ENCODE peak calls at places on chromosomes 12 and 14, in nine cellular contexts. B is stimulated activated naive CD8-positive, alpha-beta T cell treated with anti-CD3 and anti-CD28 coated beads, Interleukin-15, Interleukin-2, amounts not matched to agents 100 U/mL and 50 U/mL, for 24 hours; V is NB4; I is left cardiac atrium; U is effector CD4-positive, alpha-beta T cell; Z is stimulated activated effector memory CD8-positive, alpha-beta T cell treated with anti-CD3 and anti-CD28 coated beads, Interleukin-12 subunit alpha, Interleukin-12 subunit beta, amount 100 ng/mL, for 72 hours; O is SW 1271; A is iris pigment epithelial cell; D is NCI-H1105 treated with DMSO at 0.1 percent for 48 hours. P is an unnamed sample.

GRCh38 chr14:101926085-101926484 is 38.3 kb upstream of the DYNC1H1 start:
- DNase-seq in B (no peak), Z (no peak), V (no peak), U (no peak), A (no peak), I (no peak), O (no peak), D (no peak), P (no peak)

GRCh38 chr14:105340821-105341408 is 26.4 kb downstream of the PACS2 start:
- DNase-seq in Z (no peak), I (no peak), A (no peak), D (no peak), O (no peak), B (no peak), U (no peak), V (no peak), P (no peak)

GRCh38 chr14:35384386-35385041 is 20.0 kb downstream of the NFKBIA start:
- DNase-seq in U (no peak), A (peak; percentile 96), O (no peak), Z (no peak), I (peak; percentile 68), D (no peak), V (no peak), B (no peak), P (peak; percentile 66)

GRCh38 chr12:91988076-91988475 is 157.6 kb downstream of the BTG1 start:
- DNase-seq in A (no peak), V (no peak), I (no peak), O (no peak), U (no peak), D (no peak), B (no peak), Z (no peak), P (no peak)

GRCh38 chr12:122318607-122319311 is 52.5 kb upstream of the VPS33A start:
- DNase-seq in D (no peak), I (no peak), A (peak; percentile 86), Z (no peak), B (no peak), V (no peak), O (no peak), U (no peak), P (peak; percentile 96)

GRCh38 chr12:47286676-47287075 is 206.9 kb upstream of the AMIGO2 start:
- DNase-seq in Z (no peak), B (no peak), V (no peak), O (no peak), D (peak; percentile 32), I (no peak), U (no peak), A (no peak), P (no peak)

GRCh38 chr12:111715242-111715641 is 29.4 kb downstream of the ACAD10 start:
- DNase-seq in A (no peak), B (no peak), U (no peak), D (no peak), Z (no peak), I (peak; percentile 63), O (no peak), V (no peak), P (no peak)

GRCh38 chr14:74169906-74170305 is 69.3 kb upstream of the VSX2 start:
- DNase-seq in I (no peak), O (no peak), A (no peak), U (no peak), V (no peak), D (no peak), B (no peak), Z (no peak), P (no peak)

GRCh38 chr14:58901826-58902225 is 264.1 kb downstream of the DACT1 start:
- DNase-seq in B (no peak), U (no peak), O (no peak), D (no peak), Z (no peak), I (no peak), V (no peak), A (no peak), P (no peak)

GRCh38 chr12:79374543-79374942 is 316.2 kb downstream of the PAWR start:
- DNase-seq in Z (no peak), U (no peak), I (no peak), O (no peak), D (no peak), A (no peak), B (no peak), V (peak; percentile 8), P (no peak)

GRCh38 chr14:94115068-94115591 is 4.6 kb downstream of the IFI27 start:
- DNase-seq in I (peak; percentile 59), O (no peak), V (no peak), D (no peak), A (no peak), Z (no peak), U (no peak), B (no peak), P (no peak)

GRCh38 chr14:94052662-94053061 is 26.5 kb downstream of the OTUB2 start:
- DNase-seq in Z (no peak), D (no peak), I (no peak), U (no peak), A (no peak), B (no peak), V (no peak), O (no peak), P (no peak)

GRCh38 chr14:21680072-21680471 is 6.5 kb upstream of the OR4E1 start:
- DNase-seq in V (no peak), D (no peak), I (no peak), O (peak; percentile 10), A (peak; percentile 72), U (no peak), Z (no peak), B (no peak), P (no peak)

GRCh38 chr14:72678360-72678759 is 215.5 kb downstream of the DPF3 start:
- DNase-seq in D (no peak), I (no peak), B (no peak), Z (no peak), U (no peak), O (no peak), V (no peak), A (peak; percentile 76), P (no peak)

GRCh38 chr14:77882631-77883030 is 82.7 kb downstream of the ADCK1 start:
- DNase-seq in V (peak; percentile 15), I (no peak), B (no peak), D (no peak), O (no peak), A (no peak), Z (no peak), U (no peak), P (no peak)

GRCh38 chr14:75271514-75271913 is 7.1 kb upstream of the FOS start:
- DNase-seq in U (no peak), D (no peak), I (no peak), B (no peak), Z (no peak), V (no peak), A (no peak), O (no peak), P (no peak)

P was measured in AG09319.